ENCODE peak calls at places on chromosomes 7 and 10, in eight cellular contexts. K, E, F, U, I, T, V and J are unnamed samples.

GRCh38 chr7:4085937-4086691 is 596.0 kb upstream of the FOXK1 start:
- DNase-seq in V (no peak), I (no peak), U (peak), T (no peak), E (no peak), K (no peak), F (no peak), J (no peak)

GRCh38 chr10:33883881-33884280 is 549.4 kb upstream of the NRP1 start:
- DNase-seq in F (no peak), V (no peak), E (no peak), I (no peak), T (no peak), U (no peak), K (no peak), J (no peak)

GRCh38 chr10:123966896-123967231 is 75.3 kb upstream of the CPXM2 start:
- DNase-seq in I (no peak), K (no peak), T (no peak), U (no peak), E (no peak), V (no peak), F (no peak), J (no peak)

GRCh38 chr10:46539596-46540411 is 16.7 kb downstream of the GPRIN2 start:
- DNase-seq in I (no peak), V (no peak), E (no peak), F (peak), T (no peak), K (no peak), U (peak), J (no peak)

GRCh38 chr7:11379641-11380040 is 406.0 kb downstream of the PHF14 start:
- DNase-seq in I (no peak), F (no peak), T (no peak), U (no peak), E (no peak), V (no peak), K (no peak), J (no peak)

GRCh38 chr10:30155401-30155800 is 96.0 kb upstream of the JCAD start:
- DNase-seq in F (peak), I (no peak), K (no peak), V (no peak), U (no peak), T (no peak), E (no peak), J (no peak)

GRCh38 chr7:157995815-157996214 is 591.8 kb downstream of the PTPRN2 start:
- DNase-seq in F (no peak), U (no peak), I (no peak), K (no peak), T (no peak), E (no peak), V (no peak), J (no peak)

GRCh38 chr7:15057272-15057671 is 154.7 kb upstream of the DGKB start:
- DNase-seq in V (no peak), U (no peak), K (no peak), F (no peak), T (no peak), I (no peak), E (no peak), J (no peak)

GRCh38 chr10:99329891-99330674 is 927 bp downstream of the CNNM1 start:
- DNase-seq in F (no peak), U (peak), I (no peak), K (no peak), T (no peak), E (peak), V (peak), J (no peak)

GRCh38 chr7:6448943-6449543 is 1.3 kb upstream of the DAGLB start:
- DNase-seq in E (no peak), K (no peak), T (no peak), V (peak), U (peak), I (no peak), F (no peak), J (no peak)

GRCh38 chr7:131174391-131174790 is 153.3 kb upstream of the MKLN1 start:
- DNase-seq in E (no peak), V (no peak), T (no peak), U (no peak), K (no peak), I (no peak), F (no peak), J (no peak)

GRCh38 chr7:44388089-44388970 is 62.9 kb upstream of the CAMK2B start:
- DNase-seq in I (no peak), T (no peak), F (no peak), U (no peak), V (no peak), K (no peak), E (no peak), J (no peak)
- TF ChIP-seq POLR2AphosphoS5 in I (no peak), T (no peak), F (no peak), U (no peak), V (no peak), K (no peak), E (no peak), J (no peak)

GRCh38 chr7:25965405-25966123 is 186.4 kb upstream of the NFE2L3 start:
- DNase-seq in E (no peak), K (no peak), U (no peak), T (no peak), F (no peak), I (no peak), V (no peak), J (peak)

GRCh38 chr7:25963733-25964132 is 188.3 kb upstream of the NFE2L3 start:
- DNase-seq in F (no peak), U (no peak), E (no peak), T (no peak), K (no peak), V (no peak), I (no peak), J (no peak)

GRCh38 chr7:25966469-25966868 is 185.5 kb upstream of the NFE2L3 start:
- DNase-seq in I (no peak), T (no peak), E (no peak), V (no peak), U (no peak), F (no peak), K (no peak), J (no peak)

GRCh38 chr7:25967278-25968204 is 184.5 kb upstream of the NFE2L3 start:
- DNase-seq in E (no peak), K (no peak), T (no peak), U (no peak), I (no peak), V (no peak), F (no peak), J (no peak)

GRCh38 chr7:25964483-25964961 is 187.5 kb upstream of the NFE2L3 start:
- DNase-seq in U (no peak), V (no peak), I (no peak), T (no peak), F (no peak), E (no peak), K (no peak), J (peak)
- TF ChIP-seq POLR2AphosphoS5 in U (no peak), V (no peak), I (no peak), T (no peak), F (no peak), E (no peak), K (no peak), J (peak)

GRCh38 chr10:125149278-125150047 is 10.9 kb downstream of the CTBP2 start:
- DNase-seq in E (peak), I (peak), T (no peak), F (peak), K (no peak), U (no peak), V (peak), J (no peak)
- TF ChIP-seq POLR2AphosphoS5 in E (no peak), I (no peak), T (no peak), F (no peak), K (no peak), U (no peak), V (no peak), J (no peak)

DNA sequence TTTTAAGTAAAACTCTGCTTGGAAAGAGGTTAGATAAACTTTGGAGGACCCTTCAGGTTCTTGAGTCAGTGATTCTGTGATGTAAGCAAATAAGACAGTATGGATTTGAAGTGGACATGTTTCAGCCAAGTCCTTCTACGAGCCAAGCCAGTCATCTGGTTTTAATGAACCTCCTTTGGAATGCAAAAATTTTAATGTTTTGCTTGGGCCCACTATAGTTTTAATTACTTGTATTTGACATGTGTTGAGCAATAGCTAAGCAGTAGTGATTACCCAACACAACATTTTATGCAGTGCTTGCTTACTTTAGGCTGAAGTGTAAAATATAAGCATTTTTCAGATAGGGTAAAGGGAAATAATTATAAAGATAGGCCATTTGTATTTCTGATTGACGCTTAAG is 296.3 kb upstream of the SEMA3D start:
- DNase-seq in I (no peak), U (no peak), F (no peak), E (no peak), V (no peak), T (peak), K (no peak), J (no peak)
- TF ChIP-seq POLR2AphosphoS5 in I (no peak), U (no peak), F (no peak), E (no peak), V (no peak), T (peak), K (no peak), J (no peak)

GRCh38 chr7:116799912-116800311 is 62.5 kb upstream of the CAPZA2 start:
- DNase-seq in K (no peak), E (no peak), T (no peak), U (no peak), F (no peak), I (no peak), V (no peak), J (no peak)
- TF ChIP-seq POLR2AphosphoS5 in K (no peak), E (no peak), T (no peak), U (no peak), F (no peak), I (no peak), V (no peak), J (no peak)

GRCh38 chr10:12042409-12042796 is 206 bp downstream of the UPF2 start:
- DNase-seq in I (no peak), T (no peak), U (peak), V (peak), F (no peak), E (peak), K (no peak), J (no peak)
- TF ChIP-seq POLR2AphosphoS5 in I (no peak), T (peak), U (no peak), V (peak), F (no peak), E (no peak), K (peak), J (no peak)

DNA sequence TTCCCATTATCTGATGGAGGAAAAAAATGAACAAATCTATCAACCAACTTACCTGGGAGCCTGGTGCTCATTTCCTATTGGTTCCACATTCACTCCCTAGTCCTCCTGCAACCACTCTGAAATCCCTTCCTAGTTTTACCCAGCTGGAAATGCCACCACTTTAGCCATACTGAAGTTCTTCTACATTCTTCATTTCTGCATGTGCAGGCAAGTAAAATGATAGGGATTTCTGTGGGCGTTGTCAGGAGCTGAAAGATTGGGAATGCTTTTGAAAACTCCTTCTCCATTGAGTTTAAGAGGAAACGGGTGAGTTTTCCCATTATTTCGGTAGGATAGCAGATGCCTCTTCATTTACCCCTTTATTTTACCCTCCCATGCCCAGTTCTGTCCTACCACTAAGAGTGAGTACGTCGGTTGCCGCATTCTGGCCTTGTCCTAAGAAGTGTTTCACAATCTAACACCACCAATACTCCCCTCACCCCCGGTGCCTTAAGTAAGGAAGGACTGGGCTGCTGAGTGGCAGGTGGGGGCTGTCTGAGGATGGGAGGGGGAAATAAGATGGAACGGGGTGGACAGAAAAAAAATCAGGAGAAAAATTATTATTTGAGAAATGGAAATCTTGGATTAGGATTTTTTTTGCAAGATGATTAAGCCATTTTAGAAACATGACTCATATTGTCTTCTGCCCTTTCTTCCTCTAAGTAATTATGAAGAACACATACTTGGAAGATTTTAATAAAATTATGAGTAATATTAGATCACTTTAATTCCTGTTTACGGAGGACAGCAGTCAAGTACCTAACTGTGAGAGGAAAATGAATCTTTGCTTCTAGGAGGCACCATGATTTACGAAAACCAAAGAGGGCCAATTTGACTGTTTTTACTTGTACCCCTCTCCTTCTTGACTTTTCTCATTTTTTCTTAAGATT is 13.2 kb upstream of the TAS2R60 start:
- DNase-seq in K (no peak), U (no peak), T (no peak), F (peak), E (no peak), V (no peak), I (no peak), J (no peak)
- TF ChIP-seq POLR2AphosphoS5 in K (no peak), U (no peak), T (no peak), F (no peak), E (no peak), V (no peak), I (no peak), J (no peak)

DNA sequence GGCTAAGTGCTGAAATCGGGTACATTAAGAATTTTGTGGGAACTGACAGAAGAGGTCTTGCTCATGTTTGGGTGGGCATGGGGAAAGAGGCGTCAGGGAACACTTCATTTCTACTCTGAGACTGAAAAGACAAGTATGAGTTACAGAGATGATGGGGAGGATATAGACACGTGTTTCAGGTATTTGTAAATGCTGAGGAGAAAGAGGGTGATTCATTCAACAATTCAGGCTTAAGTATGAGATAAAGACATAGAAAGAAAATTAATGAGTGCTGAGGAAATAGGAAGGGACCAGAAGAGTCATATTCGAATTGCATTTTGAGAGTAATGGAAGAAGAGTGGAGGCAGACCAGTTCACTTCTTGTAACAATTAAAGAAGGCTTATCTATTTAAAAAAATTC is 143.6 kb downstream of the HBP1 start:
- DNase-seq in F (no peak), E (no peak), V (no peak), I (no peak), U (no peak), K (no peak), T (no peak), J (no peak)
- TF ChIP-seq POLR2AphosphoS5 in F (no peak), E (no peak), V (no peak), I (no peak), U (no peak), K (no peak), T (no peak), J (no peak)